ENCODE peak calls at places on chromosomes 3 and 15, in five cellular contexts. One of them, this sample, is unnamed.

GRCh38 chr3:181930105-181930504 is 218.4 kb downstream of the SOX2 start:
- DNase-seq in stimulated activated CD4-positive, alpha-beta T cell treated with anti-CD3 and anti-CD28 coated beads, Interleukin-2, amount 100 ng/mL, for 48 hours: no peak
- DNase-seq in hippocampal formation: no peak
- DNase-seq in C1 segment of cervical spinal cord: no peak
- DNase-seq in HEK293T: no peak
- DNase-seq in this sample: no peak

GRCh38 chr3:195823998-195824397 is 12.3 kb upstream of the MUC4 start:
- DNase-seq in stimulated activated CD4-positive, alpha-beta T cell treated with anti-CD3 and anti-CD28 coated beads, Interleukin-2, amount 100 ng/mL, for 48 hours: no peak
- DNase-seq in hippocampal formation: no peak
- DNase-seq in C1 segment of cervical spinal cord: no peak
- DNase-seq in HEK293T: no peak
- DNase-seq in this sample: no peak

GRCh38 chr15:97866994-97867393 is 93.5 kb upstream of the ARRDC4 start:
- DNase-seq in stimulated activated CD4-positive, alpha-beta T cell treated with anti-CD3 and anti-CD28 coated beads, Interleukin-2, amount 100 ng/mL, for 48 hours: no peak
- DNase-seq in hippocampal formation: no peak
- DNase-seq in C1 segment of cervical spinal cord: no peak
- DNase-seq in HEK293T: no peak
- DNase-seq in this sample: no peak

GRCh38 chr3:149180057-149180573 is 41.5 kb downstream of the CP start:
- DNase-seq in stimulated activated CD4-positive, alpha-beta T cell treated with anti-CD3 and anti-CD28 coated beads, Interleukin-2, amount 100 ng/mL, for 48 hours: no peak
- DNase-seq in hippocampal formation: no peak
- DNase-seq in C1 segment of cervical spinal cord: no peak
- DNase-seq in HEK293T: peak
- DNase-seq in this sample: peak

GRCh38 chr15:38828031-38828532 is 263.5 kb upstream of the RASGRP1 start:
- DNase-seq in stimulated activated CD4-positive, alpha-beta T cell treated with anti-CD3 and anti-CD28 coated beads, Interleukin-2, amount 100 ng/mL, for 48 hours: no peak
- DNase-seq in hippocampal formation: no peak
- DNase-seq in C1 segment of cervical spinal cord: no peak
- DNase-seq in HEK293T: no peak
- DNase-seq in this sample: no peak

GRCh38 chr3:127141921-127142730 is 50.8 kb upstream of the PRR23E start:
- DNase-seq in stimulated activated CD4-positive, alpha-beta T cell treated with anti-CD3 and anti-CD28 coated beads, Interleukin-2, amount 100 ng/mL, for 48 hours: no peak
- DNase-seq in hippocampal formation: no peak
- DNase-seq in C1 segment of cervical spinal cord: no peak
- DNase-seq in HEK293T: no peak
- DNase-seq in this sample: no peak

GRCh38 chr3:188861847-188862740 is 309.7 kb upstream of the TPRG1 start:
- DNase-seq in stimulated activated CD4-positive, alpha-beta T cell treated with anti-CD3 and anti-CD28 coated beads, Interleukin-2, amount 100 ng/mL, for 48 hours: no peak
- DNase-seq in hippocampal formation: no peak
- DNase-seq in C1 segment of cervical spinal cord: no peak
- DNase-seq in HEK293T: no peak
- DNase-seq in this sample: no peak

GRCh38 chr15:95556866-95557225 is 773.7 kb upstream of the NR2F2 start:
- DNase-seq in stimulated activated CD4-positive, alpha-beta T cell treated with anti-CD3 and anti-CD28 coated beads, Interleukin-2, amount 100 ng/mL, for 48 hours: no peak
- DNase-seq in hippocampal formation: no peak
- DNase-seq in C1 segment of cervical spinal cord: no peak
- DNase-seq in HEK293T: peak
- DNase-seq in this sample: peak